ENCODE peak calls at places on chromosomes 12 and 14, in nine cellular contexts. W is nephron progenitor cell, R is fibroblast of the aortic adventitia, L is breast epithelium, T is WTC11, M is astrocyte of the cerebellum, X is B cell, G is GM10248, U is tibial nerve. C is an unnamed sample.

GRCh38 chr14:103057028-103057371 is 349 bp downstream of the CDC42BPB start:
- DNase-seq in X (no peak), T (no peak), G (no peak), R (no peak), M (no peak), U (no peak), L (no peak), W (no peak), C (no peak)

GRCh38 chr14:37709419-37710195 is 114.2 kb downstream of the TTC6 start:
- DNase-seq in G (no peak), M (peak), W (no peak), U (no peak), T (no peak), X (no peak), L (no peak), R (peak), C (no peak)

GRCh38 chr12:99253068-99253467 is 394.5 kb upstream of the GARIN6 start:
- DNase-seq in X (no peak), G (no peak), R (no peak), W (no peak), U (no peak), L (no peak), M (no peak), T (no peak), C (no peak)

GRCh38 chr12:24551368-24551767 is 397.5 kb downstream of the BCAT1 start:
- DNase-seq in T (no peak), U (no peak), R (no peak), L (no peak), M (no peak), G (no peak), X (no peak), W (no peak), C (no peak)

GRCh38 chr14:56474419-56475022 is 105.1 kb upstream of the TMEM260 start:
- DNase-seq in L (no peak), U (no peak), R (peak), G (peak), M (peak), W (peak), X (no peak), T (no peak), C (no peak)

GRCh38 chr12:105206686-105207374 is 29.1 kb downstream of the APPL2 start:
- DNase-seq in U (no peak), M (no peak), W (no peak), T (no peak), L (no peak), X (no peak), R (no peak), G (no peak), C (no peak)

GRCh38 chr14:98259881-98260280 is 1012.1 kb downstream of the BCL11B start:
- DNase-seq in L (no peak), W (no peak), R (no peak), T (no peak), U (no peak), G (no peak), M (no peak), X (no peak), C (no peak)

GRCh38 chr14:60648169-60648933 is 926 bp downstream of the SIX1 start:
- DNase-seq in W (peak), R (peak), X (no peak), T (peak), L (no peak), U (no peak), G (no peak), M (no peak), C (no peak)

GRCh38 chr12:62291888-62292760 is 31.9 kb downstream of the USP15 start:
- DNase-seq in L (no peak), W (no peak), R (no peak), X (no peak), T (no peak), U (no peak), G (no peak), M (no peak), C (no peak)

GRCh38 chr12:54858562-54858961 is 4.2 kb downstream of the MUCL1 start:
- DNase-seq in T (no peak), R (no peak), U (no peak), X (no peak), G (no peak), W (no peak), L (no peak), M (no peak), C (no peak)

GRCh38 chr12:3418609-3419469 is 72.2 kb upstream of the PRMT8 start:
- DNase-seq in T (no peak), L (no peak), R (no peak), G (peak), W (no peak), M (no peak), X (no peak), U (no peak), C (no peak)

GRCh38 chr12:116735951-116736599 is 1.8 kb downstream of the SPRING1 start:
- DNase-seq in L (no peak), W (no peak), U (no peak), M (no peak), X (no peak), T (no peak), R (no peak), G (no peak), C (no peak)

GRCh38 chr12:59780605-59781135 is 184.8 kb downstream of the SLC16A7 start:
- DNase-seq in W (no peak), X (no peak), T (no peak), M (peak), L (no peak), U (no peak), R (peak), G (no peak), C (no peak)

GRCh38 chr12:89421093-89421835 is 69.0 kb upstream of the DUSP6 start:
- DNase-seq in M (no peak), U (no peak), G (no peak), R (no peak), L (no peak), T (no peak), W (no peak), X (no peak), C (no peak)
- TF ChIP-seq CTCF in M (no peak), U (peak), G (no peak), R (peak), L (no peak), T (no peak), W (peak), X (no peak), C (peak)

GRCh38 chr14:88346048-88346639 is 23.1 kb upstream of the KCNK10 start:
- DNase-seq in W (no peak), T (no peak), L (no peak), G (no peak), R (no peak), U (no peak), X (no peak), M (no peak), C (no peak)
- TF ChIP-seq CTCF in W (no peak), T (no peak), L (no peak), G (no peak), R (no peak), U (no peak), X (no peak), M (no peak), C (no peak)

DNA sequence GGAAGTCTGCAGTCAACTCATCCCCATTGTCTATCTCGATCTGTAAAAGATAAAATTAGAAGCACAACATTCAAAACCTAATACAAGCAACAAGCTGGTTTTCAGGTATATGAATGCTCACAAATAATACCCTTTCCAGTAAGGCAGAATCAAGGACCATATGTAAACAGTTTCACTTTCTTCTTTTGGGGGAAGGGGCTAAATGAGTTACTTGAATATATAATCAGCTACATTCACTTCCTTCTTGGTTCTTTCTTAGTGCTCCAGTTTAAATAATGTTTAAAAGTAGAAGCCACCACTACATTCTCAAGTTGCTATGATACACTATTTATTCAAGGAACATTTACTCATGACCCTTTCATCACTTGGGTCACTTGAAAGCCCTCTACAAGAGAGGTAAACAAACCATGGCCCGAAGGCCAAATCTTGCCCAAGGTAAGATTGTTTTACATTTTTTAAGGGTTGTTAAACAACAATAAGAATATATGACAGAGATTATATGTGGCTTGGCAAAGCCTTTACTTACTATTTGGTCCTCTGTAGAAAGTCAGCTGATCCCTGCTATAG is 10.3 kb downstream of the TWF1 start:
- DNase-seq in L (no peak), X (no peak), G (no peak), W (no peak), R (no peak), M (no peak), U (no peak), T (no peak), C (no peak)
- TF ChIP-seq CTCF in L (no peak), X (no peak), G (no peak), W (no peak), R (no peak), M (no peak), U (no peak), T (no peak), C (no peak)

DNA sequence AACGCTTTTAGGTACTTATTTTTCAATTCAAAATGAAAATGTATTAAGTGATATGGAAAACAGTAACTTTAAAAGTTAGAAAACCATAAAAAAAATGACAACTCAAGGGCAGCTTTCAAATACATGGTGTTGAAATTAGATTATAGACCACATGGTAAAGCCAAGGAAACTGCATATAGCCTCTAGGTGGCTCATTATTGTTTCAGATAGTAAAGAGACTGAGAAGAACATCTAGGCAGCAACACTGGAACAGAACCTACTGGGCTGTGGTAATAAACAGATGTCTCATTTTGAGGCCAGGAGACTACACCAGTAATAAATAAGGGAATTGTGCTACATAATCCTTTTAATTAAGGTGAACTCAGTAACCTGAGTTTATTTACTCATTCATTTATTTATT is 13.0 kb downstream of the FBXO33 start:
- DNase-seq in W (no peak), G (no peak), X (no peak), L (no peak), M (no peak), U (no peak), T (no peak), R (no peak), C (no peak)
- TF ChIP-seq CTCF in W (no peak), G (no peak), X (no peak), L (no peak), M (no peak), U (no peak), T (no peak), R (peak), C (no peak)

GRCh38 chr12:66237505-66238175 is 48.6 kb downstream of the IRAK3 start:
- DNase-seq in U (no peak), T (no peak), R (no peak), G (no peak), L (no peak), X (no peak), M (no peak), W (no peak), C (no peak)

GRCh38 chr12:66236969-66237368 is 48.0 kb downstream of the IRAK3 start:
- DNase-seq in X (no peak), R (no peak), U (no peak), L (no peak), G (no peak), T (no peak), M (no peak), W (no peak), C (no peak)

GRCh38 chr12:66232258-66232657 is 43.2 kb downstream of the IRAK3 start:
- DNase-seq in U (no peak), L (no peak), G (no peak), X (no peak), T (no peak), W (no peak), R (no peak), M (no peak), C (no peak)

GRCh38 chr12:66239295-66239694 is 50.3 kb downstream of the IRAK3 start:
- DNase-seq in M (no peak), T (no peak), L (no peak), G (no peak), W (no peak), X (no peak), R (no peak), U (no peak), C (no peak)

DNA sequence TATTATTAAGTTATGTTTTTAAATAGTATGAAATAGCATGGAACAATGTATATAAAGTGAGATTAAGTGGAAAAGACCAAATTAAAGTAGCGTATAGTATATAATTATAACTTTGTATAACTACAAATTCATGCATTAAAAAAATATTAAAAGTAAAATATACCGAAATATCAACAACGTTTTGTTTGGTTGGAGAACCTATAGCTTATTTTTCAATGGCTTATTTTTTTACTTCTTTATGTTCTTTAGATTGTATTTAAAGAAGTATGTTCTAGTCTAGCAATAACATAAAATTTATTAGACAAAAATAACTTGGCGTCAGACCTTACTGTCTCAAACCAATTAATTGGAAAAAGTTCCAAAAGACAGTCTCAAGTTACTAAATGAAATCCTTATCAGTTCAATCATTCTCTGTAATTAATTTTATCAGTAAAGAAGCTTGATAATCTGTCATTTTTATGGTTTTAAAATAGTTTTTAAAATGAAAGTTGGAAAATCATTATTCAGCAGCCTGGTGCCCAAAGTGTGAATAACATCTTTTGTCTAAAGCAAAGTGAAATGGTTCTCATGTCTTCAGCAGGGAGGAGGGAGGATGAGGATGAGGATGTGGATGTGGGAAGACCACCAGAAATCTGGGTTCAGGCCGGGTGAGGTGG is 46.7 kb downstream of the IRAK3 start:
- DNase-seq in W (no peak), X (no peak), R (peak), M (no peak), U (no peak), G (no peak), L (no peak), T (no peak), C (no peak)
- TF ChIP-seq CTCF in W (no peak), X (peak), R (peak), M (peak), U (peak), G (no peak), L (no peak), T (no peak), C (peak)

GRCh38 chr12:78562358-78563205 is 302.0 kb upstream of the SYT1 start:
- DNase-seq in M (no peak), X (no peak), R (peak), L (no peak), W (no peak), U (no peak), T (no peak), G (no peak), C (no peak)
- TF ChIP-seq CTCF in M (peak), X (no peak), R (peak), L (no peak), W (peak), U (no peak), T (peak), G (peak), C (peak)

GRCh38 chr14:32692441-32692840 is 246.2 kb upstream of the NPAS3 start:
- DNase-seq in X (no peak), W (no peak), T (no peak), R (no peak), M (no peak), L (no peak), G (no peak), U (no peak), C (no peak)
- TF ChIP-seq CTCF in X (no peak), W (no peak), T (no peak), R (no peak), M (no peak), L (no peak), G (no peak), U (no peak), C (no peak)

GRCh38 chr14:96146131-96146771 is 58.4 kb upstream of the BDKRB2 start:
- DNase-seq in G (no peak), U (no peak), L (peak), W (no peak), M (peak), X (no peak), R (peak), T (no peak), C (no peak)
- TF ChIP-seq CTCF in G (no peak), U (no peak), L (no peak), W (no peak), M (no peak), X (no peak), R (no peak), T (no peak), C (no peak)